ENCODE peak calls at places on chromosomes 13 and 19, in nine cellular contexts. R is progenitor cell of endocrine pancreas, P is type B pancreatic cell, F is RWPE1, T is upper lobe of right lung, A is left lung, O is esophagus squamous epithelium, G is HFFc6, Y is WTC11. W is an unnamed sample.

GRCh38 chr19:29478578-29479565 is 46.9 kb upstream of the VSTM2B start:
- DNase-seq in G (no peak), R (peak; percentile 51), P (peak; percentile 72), F (no peak), T (no peak), O (no peak), A (peak; percentile 71), Y (peak; percentile 90), W (peak; percentile 85)

GRCh38 chr13:113404723-113405471 is 41.0 kb upstream of the GRTP1 start:
- DNase-seq in R (no peak), Y (no peak), G (no peak), T (peak; percentile 60), F (no peak), P (peak; percentile 69), A (peak; percentile 67), O (no peak), W (peak; percentile 79)

GRCh38 chr19:4559569-4559968 is at the start of gene SEMA6B:
- DNase-seq in P (no peak), F (no peak), A (no peak), O (no peak), Y (no peak), T (no peak), G (no peak), R (no peak), W (peak; percentile 61)

GRCh38 chr13:49287995-49288394 is 40.3 kb downstream of the CDADC1 start:
- DNase-seq in P (no peak), A (no peak), R (no peak), O (no peak), F (no peak), T (no peak), Y (no peak), G (no peak), W (no peak)

GRCh38 chr19:6354098-6354674 is 7.1 kb upstream of the CLPP start:
- DNase-seq in Y (no peak), P (no peak), F (no peak), O (no peak), T (no peak), R (no peak), A (peak; percentile 1), G (no peak), W (no peak)

GRCh38 chr13:78608705-78609463 is 5.5 kb upstream of the POU4F1 start:
- DNase-seq in O (no peak), R (no peak), G (no peak), P (no peak), A (peak; percentile 71), F (no peak), T (no peak), Y (peak; percentile 31), W (peak; percentile 81)

GRCh38 chr13:74250738-74251190 is 116.6 kb upstream of the KLF12 start:
- DNase-seq in F (peak; percentile 20), P (no peak), G (peak; percentile 92), R (no peak), A (no peak), T (no peak), O (no peak), Y (no peak), W (no peak)

GRCh38 chr19:17772172-17772571 is 20.9 kb downstream of the FCHO1 start:
- DNase-seq in F (no peak), Y (no peak), T (no peak), O (no peak), R (no peak), P (no peak), A (no peak), G (peak; percentile 37), W (no peak)

GRCh38 chr13:114067886-114068722 is 64.3 kb downstream of the RASA3 start:
- DNase-seq in Y (peak; percentile 10), F (no peak), T (peak; percentile 64), P (no peak), O (no peak), G (no peak), R (no peak), A (peak; percentile 82), W (peak; percentile 68)

GRCh38 chr13:106917024-106917491 is 349.1 kb upstream of the ARGLU1 start:
- DNase-seq in T (no peak), O (no peak), A (no peak), F (no peak), P (no peak), R (no peak), G (no peak), Y (peak; percentile 16), W (no peak)

GRCh38 chr19:16394681-16395375 is 70.2 kb downstream of the KLF2 start:
- DNase-seq in Y (no peak), R (no peak), F (no peak), T (no peak), A (no peak), G (no peak), O (no peak), P (no peak), W (peak; percentile 29)

DNA sequence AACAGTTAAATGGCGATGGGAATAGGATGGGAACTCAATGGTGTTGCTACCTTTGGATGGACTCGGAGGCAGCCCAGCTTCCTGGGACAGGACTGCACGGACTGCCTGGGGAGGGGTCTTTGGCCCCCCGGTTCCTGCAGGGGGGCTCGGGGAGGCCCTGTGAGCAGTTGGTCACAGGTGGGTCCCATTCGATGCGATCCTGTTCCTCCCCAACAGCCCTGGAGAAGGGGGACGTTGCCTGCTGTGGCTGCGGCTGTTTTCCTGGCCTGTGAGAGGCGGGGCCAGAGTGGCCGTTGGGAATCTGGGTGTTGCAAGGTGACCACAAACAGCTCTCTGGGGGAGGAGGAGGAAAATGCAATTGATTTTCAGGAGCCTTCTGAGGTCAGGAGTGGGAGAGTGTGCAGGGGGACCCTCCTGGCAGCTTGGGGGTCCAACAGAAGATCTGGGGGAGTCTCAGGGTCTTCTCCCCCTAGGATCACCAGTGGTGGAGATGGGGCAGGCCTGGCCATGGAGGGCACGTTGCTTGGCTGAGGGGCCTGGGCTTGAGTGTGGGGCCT is 1.9 kb upstream of the PLPPR3 start:
- DNase-seq in A (no peak), R (no peak), T (peak; percentile 61), O (no peak), F (no peak), Y (no peak), G (no peak), P (no peak), W (peak; percentile 72)
- TF ChIP-seq CTCF in A (no peak), R (no peak), T (no peak), O (no peak), F (no peak), Y (no peak), G (no peak), P (no peak), W (no peak)

GRCh38 chr19:14433454-14434156 is 499 bp downstream of the PKN1 start:
- DNase-seq in G (no peak), F (peak; percentile 24), T (peak; percentile 79), Y (peak; percentile 35), O (no peak), P (no peak), R (no peak), A (peak; percentile 82), W (no peak)

GRCh38 chr19:14434543-14435319 is 1.6 kb downstream of the PKN1 start:
- DNase-seq in F (peak; percentile 70), A (peak; percentile 84), T (peak; percentile 74), P (no peak), G (peak; percentile 54), Y (no peak), R (no peak), O (no peak), W (peak; percentile 87)

GRCh38 chr19:14434157-14434501 is 1.0 kb downstream of the PKN1 start:
- DNase-seq in F (no peak), P (no peak), R (no peak), Y (no peak), G (no peak), O (no peak), A (no peak), T (no peak), W (no peak)

GRCh38 chr19:14437578-14438140 is 4.6 kb downstream of the PKN1 start:
- DNase-seq in R (no peak), P (no peak), T (no peak), F (no peak), O (no peak), A (no peak), Y (no peak), G (no peak), W (no peak)

GRCh38 chr19:14435320-14436050 is 2.4 kb downstream of the PKN1 start:
- DNase-seq in F (no peak), G (no peak), Y (no peak), P (no peak), O (no peak), R (no peak), T (no peak), A (no peak), W (no peak)
- TF ChIP-seq CTCF in F (no peak), G (no peak), Y (no peak), P (no peak), O (no peak), R (no peak), T (no peak), A (no peak), W (no peak)

GRCh38 chr19:40529093-40529954 is 47.3 kb upstream of the SHKBP1 start:
- DNase-seq in R (peak; percentile 86), A (peak; percentile 97), O (no peak), G (peak; percentile 26), F (peak; percentile 96), T (peak; percentile 93), Y (peak; percentile 93), P (peak; percentile 88), W (no peak)

GRCh38 chr19:40528533-40529092 is 48.1 kb upstream of the SHKBP1 start:
- DNase-seq in F (no peak), R (no peak), A (no peak), G (no peak), Y (no peak), P (no peak), O (no peak), T (no peak), W (no peak)

GRCh38 chr19:40534148-40534547 is 42.5 kb upstream of the SHKBP1 start:
- DNase-seq in R (no peak), A (no peak), G (no peak), O (no peak), T (no peak), P (no peak), Y (no peak), F (no peak), W (no peak)

GRCh38 chr19:40530091-40530901 is 46.4 kb upstream of the SHKBP1 start:
- DNase-seq in A (no peak), R (peak; percentile 62), F (no peak), P (no peak), T (no peak), G (no peak), Y (peak; percentile 81), O (no peak), W (no peak)

GRCh38 chr19:40533508-40533907 is 43.2 kb upstream of the SHKBP1 start:
- DNase-seq in P (no peak), Y (no peak), A (no peak), O (no peak), G (no peak), R (no peak), T (no peak), F (no peak), W (no peak)
- TF ChIP-seq CTCF in P (no peak), Y (no peak), A (no peak), O (no peak), G (peak; percentile 54), R (no peak), T (no peak), F (no peak), W (peak; percentile 45)

DNA sequence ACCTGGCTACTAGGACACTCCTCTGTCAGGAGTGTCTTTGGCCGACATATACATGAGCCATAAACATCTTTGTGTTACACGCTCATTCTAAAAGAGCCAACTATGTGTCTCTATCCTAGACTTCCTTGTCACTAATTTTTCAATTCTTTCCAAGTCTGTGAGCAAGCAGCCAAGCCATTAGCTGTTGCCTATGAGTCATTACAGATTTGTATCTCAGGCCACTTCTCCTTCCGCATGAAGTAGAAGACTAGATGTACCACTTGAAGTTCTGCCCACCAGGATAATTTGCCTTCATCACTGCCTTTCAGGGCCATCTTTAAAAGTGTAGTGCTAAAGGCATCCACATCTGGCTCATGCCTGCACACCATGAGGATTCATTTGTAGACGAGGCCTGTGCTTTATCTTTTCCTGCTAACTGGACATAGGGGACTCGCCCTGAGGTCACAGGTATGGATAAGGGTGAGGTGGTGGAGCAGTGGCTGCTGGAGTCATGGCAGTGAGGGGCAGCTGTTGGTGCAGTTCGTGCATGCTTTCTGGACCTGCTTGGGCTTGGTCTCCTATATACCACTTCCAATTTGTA is 126.1 kb upstream of the KL start:
- DNase-seq in P (no peak), T (no peak), A (no peak), O (no peak), G (peak; percentile 44), F (no peak), R (no peak), Y (no peak), W (no peak)
- TF ChIP-seq CTCF in P (no peak), T (no peak), A (no peak), O (no peak), G (no peak), F (no peak), R (no peak), Y (no peak), W (no peak)

W was measured in chondrocyte.